ENCODE peak calls at places on chromosomes 16 and 17, in four cellular contexts. T is CD8-positive, alpha-beta memory T cell; Z is fibroblast of lung; D is CD8-positive, alpha-beta T cell. H is an unnamed sample.

GRCh38 chr16:89600956-89601355 is 12.5 kb upstream of the DPEP1 start:
- DNase-seq in T (no peak), Z (no peak), D (no peak), H (no peak)

GRCh38 chr17:4498461-4499397 is at the start of gene SPNS2:
- DNase-seq in T (peak; percentile 71), Z (peak; percentile 12), D (peak; percentile 70), H (peak; percentile 77)

GRCh38 chr17:43175213-43176118 is 4.5 kb downstream of the NBR1 start:
- DNase-seq in T (no peak), Z (peak; percentile 53), D (no peak), H (no peak)

GRCh38 chr16:30813821-30814189 is 26.8 kb upstream of the ZNF629 start:
- DNase-seq in T (no peak), Z (no peak), D (no peak), H (no peak)

GRCh38 chr17:7173687-7174602 is 5.2 kb downstream of the ASGR1 start:
- DNase-seq in T (peak; percentile 35), Z (no peak), D (peak; percentile 28), H (peak; percentile 91)

GRCh38 chr17:27457731-27458523 is 1.7 kb downstream of the KSR1 start:
- DNase-seq in T (no peak), Z (peak; percentile 62), D (no peak), H (no peak)

GRCh38 chr17:13429201-13429600 is 172.5 kb downstream of the HS3ST3A1 start:
- DNase-seq in T (no peak), Z (peak; percentile 83), D (no peak), H (no peak)

GRCh38 chr17:55259684-55260111 is 5.1 kb upstream of the HLF start:
- DNase-seq in T (no peak), Z (no peak), D (no peak), H (no peak)

GRCh38 chr16:51553314-51553713 is 402.2 kb upstream of the SALL1 start:
- DNase-seq in T (no peak), Z (no peak), D (no peak), H (no peak)

GRCh38 chr17:37147301-37147812 is 198.6 kb downstream of the AATF start:
- DNase-seq in T (no peak), Z (no peak), D (no peak), H (no peak)

GRCh38 chr17:82294086-82294773 is 20.7 kb upstream of the CSNK1D start:
- DNase-seq in T (no peak), Z (no peak), D (peak; percentile 7), H (no peak)
- H3K27ac ChIP-seq in T (peak overlapping the region; percentile 53), Z (peak overlapping the region; percentile 70), D (no peak overlapping the region), H (peak overlapping the region; percentile 73)

DNA sequence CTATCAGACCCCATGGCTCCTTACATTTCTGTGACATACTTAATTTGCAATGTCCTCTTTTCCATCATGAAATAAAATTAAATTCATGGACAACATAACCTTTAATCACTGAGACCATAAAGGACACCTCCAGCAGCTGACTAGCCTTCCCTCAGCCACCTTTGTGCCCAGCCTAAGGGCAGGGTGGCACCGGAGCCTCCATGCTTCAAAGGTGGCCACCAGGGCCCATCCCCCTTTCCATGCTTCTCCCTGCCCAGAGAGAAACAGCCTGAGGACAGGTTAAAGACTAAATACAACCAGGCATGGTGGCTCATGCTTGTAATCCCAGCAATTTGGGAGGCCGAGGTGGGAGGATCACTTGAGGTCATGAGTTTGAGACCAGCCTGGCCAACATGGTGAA is 94.3 kb downstream of the ADCY9 start:
- DNase-seq in T (no peak), Z (no peak), D (no peak), H (no peak)
- H3K4me1 ChIP-seq in T (no peaks in the 10 kb centered on the region), Z (peaks cover 5% of the 10 kb centered on the region), D (no peaks in the 10 kb centered on the region), H (peaks cover 37% of the 10 kb centered on the region)

GRCh38 chr17:70134042-70134441 is 35.3 kb upstream of the KCNJ2 start:
- DNase-seq in T (no peak), Z (no peak), D (no peak), H (no peak)
- H3K27ac ChIP-seq in T (no peak overlapping the region), Z (no peak overlapping the region), D (no peak overlapping the region), H (no peak overlapping the region)

GRCh38 chr16:7113949-7114348 is 218.7 kb upstream of the RBFOX1 start:
- DNase-seq in T (no peak), Z (no peak), D (no peak), H (no peak)
- H3K4me1 ChIP-seq in T (no peaks in the 10 kb centered on the region), Z (no peaks in the 10 kb centered on the region), D (no peaks in the 10 kb centered on the region), H (no peaks in the 10 kb centered on the region)

GRCh38 chr17:44216674-44217073 is 2.8 kb downstream of the UBTF start:
- DNase-seq in T (no peak), Z (no peak), D (no peak), H (no peak)
- H3K27ac ChIP-seq in T (peak overlapping the region; percentile 81), Z (no peak overlapping the region), D (peak overlapping the region; percentile 46), H (no peak overlapping the region)

DNA sequence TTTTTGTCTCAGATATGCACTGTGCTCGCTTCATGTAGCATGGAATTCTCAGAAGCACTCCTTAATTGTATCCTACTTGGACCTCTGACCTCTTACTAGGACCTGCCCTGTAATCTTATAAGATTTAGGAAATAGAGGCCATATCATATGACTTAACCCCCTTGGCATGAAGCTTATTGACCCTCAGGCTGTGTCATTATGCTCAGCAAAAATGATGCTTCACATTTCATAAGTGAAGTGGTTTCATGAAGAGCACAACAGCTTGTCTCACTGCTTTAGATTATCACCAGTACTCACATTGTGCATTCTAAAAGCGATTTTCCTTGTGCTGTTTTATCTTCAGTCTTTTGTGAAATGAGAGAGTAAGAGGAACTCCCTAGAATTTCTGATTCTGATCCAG is 6.4 kb downstream of the PHKB start:
- DNase-seq in T (no peak), Z (no peak), D (no peak), H (no peak)
- H3K4me1 ChIP-seq in T (peaks cover 7% of the 10 kb centered on the region), Z (no peaks in the 10 kb centered on the region), D (peaks cover 13% of the 10 kb centered on the region), H (peaks cover 51% of the 10 kb centered on the region)

GRCh38 chr17:9929873-9930272 is 24.8 kb upstream of the RCVRN start:
- DNase-seq in T (no peak), Z (no peak), D (no peak), H (no peak)

GRCh38 chr17:9931144-9931543 is 26.1 kb upstream of the RCVRN start:
- DNase-seq in T (no peak), Z (no peak), D (no peak), H (no peak)

GRCh38 chr17:9926150-9926804 is 21.2 kb upstream of the RCVRN start:
- DNase-seq in T (no peak), Z (no peak), D (no peak), H (no peak)

GRCh38 chr17:9925457-9925856 is 20.4 kb upstream of the RCVRN start:
- DNase-seq in T (no peak), Z (no peak), D (no peak), H (no peak)

DNA sequence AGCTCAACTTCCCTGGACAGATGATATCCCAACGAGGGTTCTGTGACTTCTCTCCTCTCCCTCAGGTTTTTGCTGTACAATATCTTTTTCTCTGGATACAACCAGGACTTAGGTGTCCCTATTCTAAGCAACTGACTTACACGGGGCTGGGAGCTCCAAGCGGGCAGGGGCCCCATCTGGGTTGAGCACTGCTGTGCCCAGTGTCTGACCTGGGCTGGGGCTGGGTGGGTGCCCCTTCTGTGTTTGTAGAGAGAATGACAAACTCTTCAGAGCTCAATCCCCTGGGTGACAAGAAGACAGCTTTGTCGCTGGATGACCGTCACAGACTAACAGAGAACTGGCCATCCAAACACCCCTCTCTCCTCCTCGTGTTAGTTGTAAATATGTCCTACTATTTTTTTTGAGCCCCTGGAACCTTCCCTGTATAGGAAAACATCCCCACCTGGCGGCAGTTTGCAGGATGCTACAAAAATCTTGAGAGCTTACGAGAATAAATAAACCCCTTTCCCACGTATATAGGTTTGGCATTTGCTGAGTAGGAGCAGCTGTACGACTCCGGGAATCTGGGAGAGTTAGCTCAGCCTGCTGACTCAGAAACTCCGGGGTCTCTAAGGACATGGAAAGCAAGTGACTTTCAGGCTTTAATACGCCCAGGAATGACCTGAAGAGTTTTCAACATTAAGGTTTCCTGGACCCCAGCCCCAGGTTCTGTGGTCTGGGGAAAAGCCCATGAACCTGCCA is 23.7 kb upstream of the RCVRN start:
- DNase-seq in T (no peak), Z (peak; percentile 93), D (no peak), H (no peak)
- H3K27ac ChIP-seq in T (no peak overlapping the region), Z (no peak overlapping the region), D (no peak overlapping the region), H (no peak overlapping the region)

GRCh38 chr17:17153709-17154108 is 52.4 kb downstream of the PLD6 start:
- DNase-seq in T (no peak), Z (no peak), D (no peak), H (no peak)
- H3K4me1 ChIP-seq in T (peaks cover 26% of the 10 kb centered on the region), Z (peaks cover 35% of the 10 kb centered on the region), D (peaks cover 5% of the 10 kb centered on the region), H (peaks cover 20% of the 10 kb centered on the region)

DNA sequence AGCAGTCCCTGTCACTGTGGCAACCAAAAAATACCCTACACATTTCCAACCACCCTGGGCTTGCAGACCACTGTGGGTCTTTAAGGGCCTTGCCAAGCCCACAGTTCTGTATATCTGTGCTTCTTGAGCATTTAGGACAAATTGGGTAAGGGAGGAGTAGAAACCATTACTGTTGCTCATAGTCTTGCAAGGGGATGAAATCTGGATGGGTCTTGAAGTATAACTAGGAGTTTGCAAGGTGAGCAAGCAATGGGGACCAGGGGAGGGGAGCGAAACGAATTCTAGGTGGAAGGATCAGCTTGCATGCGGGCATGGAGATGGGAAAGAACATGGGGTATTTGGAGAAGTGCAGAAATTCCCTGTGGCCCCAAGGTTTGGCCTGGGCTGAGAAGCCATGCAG is 202.9 kb downstream of the RAB11FIP4 start:
- DNase-seq in T (no peak), Z (no peak), D (no peak), H (no peak)
- H3K27ac ChIP-seq in T (no peak overlapping the region), Z (peak overlapping the region; percentile 55), D (no peak overlapping the region), H (no peak overlapping the region)

GRCh38 chr17:2794116-2794803 is 2.0 kb upstream of the RAP1GAP2 start:
- DNase-seq in T (no peak), Z (no peak), D (no peak), H (no peak)
- H3K4me1 ChIP-seq in T (peaks cover 69% of the 10 kb centered on the region), Z (no peaks in the 10 kb centered on the region), D (peaks cover 80% of the 10 kb centered on the region), H (peaks cover 24% of the 10 kb centered on the region)

H was measured in lower lobe of right lung.